ENCODE peak calls at places on chromosomes 11 and 22, in four cellular contexts. Z, J, Q and I are unnamed samples.

GRCh38 chr22:37304595-37305343 is 22.5 kb downstream of the CYTH4 start:
- DNase-seq in Z (no peak), J (no peak), Q (no peak), I (no peak)

GRCh38 chr11:84012171-84012826 is 726.1 kb upstream of the CCDC90B start:
- DNase-seq in Z (no peak), J (no peak), Q (no peak), I (no peak)

GRCh38 chr11:4645974-4646373 is 2.2 kb downstream of the OR51E1 start:
- DNase-seq in Z (no peak), J (no peak), Q (peak), I (peak)

GRCh38 chr11:10351768-10352641 is 47.1 kb downstream of the ADM start:
- DNase-seq in Z (no peak), J (peak), Q (peak), I (peak)

GRCh38 chr11:64268687-64269379 is 15.6 kb downstream of the BAD start:
- DNase-seq in Z (peak), J (peak), Q (peak), I (peak)

GRCh38 chr11:86069408-86070086 is 663 bp upstream of the PICALM start:
- DNase-seq in Z (peak), J (no peak), Q (peak), I (no peak)

GRCh38 chr11:58628446-58628845 is 6.0 kb downstream of the CNTF start:
- DNase-seq in Z (no peak), J (peak), Q (peak), I (peak)

GRCh38 chr22:44261861-44262595 is 50.7 kb downstream of the SHISAL1 start:
- DNase-seq in Z (peak), J (no peak), Q (peak), I (peak)

GRCh38 chr11:117239295-117239694 is 6.8 kb downstream of the RNF214 start:
- DNase-seq in Z (no peak), J (no peak), Q (no peak), I (no peak)

GRCh38 chr11:103109818-103110388 is 677 bp downstream of the DYNC2H1 start:
- DNase-seq in Z (no peak), J (no peak), Q (no peak), I (no peak)

GRCh38 chr11:47980907-47981621 is 705 bp downstream of the PTPRJ start:
- DNase-seq in Z (no peak), J (peak), Q (peak), I (peak)
- H3K27ac ChIP-seq in Z (peak), J (peak), Q (peak), I (peak)

DNA sequence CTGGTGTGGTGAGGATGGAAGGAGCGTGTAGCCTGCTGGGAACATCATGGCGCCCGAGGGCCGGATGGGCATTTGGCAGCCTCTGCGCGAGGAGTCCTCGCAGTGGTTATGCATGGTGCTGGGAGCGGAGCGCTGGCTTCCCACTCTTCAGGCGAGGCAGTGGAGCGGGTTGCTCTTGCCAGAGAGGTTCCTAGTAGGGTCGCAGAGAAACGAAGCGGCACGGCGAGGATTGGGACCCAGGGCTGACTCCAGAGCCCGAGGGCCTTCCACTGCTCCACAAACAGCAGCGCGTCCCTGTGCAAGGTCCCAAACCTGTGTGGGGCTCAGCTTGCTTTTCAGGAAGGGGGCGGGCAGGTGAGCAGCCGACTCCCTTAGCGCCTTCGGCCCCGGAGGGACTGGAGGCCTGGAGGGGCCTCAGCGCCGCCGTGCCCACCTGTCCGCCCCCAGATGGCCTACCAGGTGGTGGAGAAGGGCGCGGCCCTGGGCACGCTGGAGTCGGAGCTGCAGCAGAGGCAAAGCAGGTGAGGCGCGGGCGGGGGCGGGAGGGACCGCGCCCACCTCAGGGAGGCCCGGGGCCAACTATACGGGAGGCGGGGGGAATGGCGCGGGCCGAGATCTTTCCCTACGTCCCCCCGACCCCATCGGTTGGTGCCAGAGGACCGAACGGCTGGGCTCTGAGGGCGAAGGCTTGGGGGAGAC is 7.2 kb downstream of the ATG16L2 start:
- DNase-seq in Z (no peak), J (peak), Q (no peak), I (no peak)
- H3K4me3 ChIP-seq in Z (peak), J (peak), Q (peak), I (peak)

GRCh38 chr11:110715541-110715940 is 3.3 kb upstream of the ARHGAP20 start:
- DNase-seq in Z (no peak), J (no peak), Q (no peak), I (no peak)

GRCh38 chr11:110716361-110716760 is 4.1 kb upstream of the ARHGAP20 start:
- DNase-seq in Z (no peak), J (no peak), Q (no peak), I (no peak)

GRCh38 chr11:110724358-110724757 is 12.1 kb upstream of the ARHGAP20 start:
- DNase-seq in Z (no peak), J (no peak), Q (no peak), I (no peak)

GRCh38 chr11:110720646-110721283 is 8.5 kb upstream of the ARHGAP20 start:
- DNase-seq in Z (no peak), J (no peak), Q (no peak), I (no peak)
- H3K27ac ChIP-seq in Z (no peak), J (no peak), Q (no peak), I (no peak)

GRCh38 chr22:45866398-45867117 is 110.4 kb downstream of the WNT7B start:
- DNase-seq in Z (peak), J (no peak), Q (no peak), I (no peak)
- H3K4me3 ChIP-seq in Z (peak), J (peak), Q (peak), I (no peak)

DNA sequence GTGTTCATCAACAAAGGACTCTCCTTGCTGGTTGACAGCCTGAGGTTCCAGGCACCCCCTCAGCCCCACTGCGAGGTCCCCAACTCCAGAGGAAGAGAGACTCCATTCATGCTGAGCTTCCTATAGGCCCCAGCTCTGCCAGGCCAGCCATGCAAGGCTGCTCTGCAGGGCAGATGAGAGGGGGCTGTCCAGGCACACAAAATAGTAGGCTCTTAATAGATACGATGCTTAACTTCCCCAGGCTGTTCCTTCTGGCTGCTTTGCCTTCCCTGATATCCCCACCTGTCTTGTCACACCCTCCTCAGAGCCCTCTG is 45.0 kb upstream of the CRYBB3 start:
- DNase-seq in Z (no peak), J (no peak), Q (no peak), I (no peak)
- H3K27ac ChIP-seq in Z (peak), J (no peak), Q (peak), I (no peak)